ENCODE peak calls at places on chromosome 14, in five cellular contexts. L, N, G, C and M are unnamed samples.

GRCh38 chr14:50434530-50434929 is 37.8 kb upstream of the CDKL1 start:
- DNase-seq in L (no peak), N (no peak), G (no peak), C (no peak), M (no peak)

GRCh38 chr14:31411218-31411727 is 9.1 kb downstream of the HEATR5A start:
- DNase-seq in L (no peak), N (no peak), G (no peak), C (no peak), M (no peak)

GRCh38 chr14:53571990-53572389 is 384.6 kb downstream of the BMP4 start:
- DNase-seq in L (no peak), N (no peak), G (no peak), C (no peak), M (no peak)

GRCh38 chr14:27750096-27750495 is 1016.5 kb upstream of the FOXG1 start:
- DNase-seq in L (no peak), N (no peak), G (no peak), C (no peak), M (no peak)

GRCh38 chr14:77988966-77989365 is 181.2 kb upstream of the NRXN3 start:
- DNase-seq in L (no peak), N (no peak), G (no peak), C (no peak), M (peak; percentile 62)

GRCh38 chr14:100066984-100067383 is 1.8 kb downstream of the EVL start:
- DNase-seq in L (no peak), N (no peak), G (no peak), C (no peak), M (no peak)

GRCh38 chr14:21768116-21768874 is 94.7 kb upstream of the OR4E1 start:
- DNase-seq in L (no peak), N (no peak), G (peak; percentile 7), C (no peak), M (peak; percentile 5)

GRCh38 chr14:96056509-96057422 is 17.6 kb downstream of the C14orf132 start:
- DNase-seq in L (no peak), N (no peak), G (no peak), C (peak; percentile 46), M (no peak)

GRCh38 chr14:72631401-72631800 is 262.5 kb downstream of the DPF3 start:
- DNase-seq in L (no peak), N (no peak), G (no peak), C (peak; percentile 9), M (no peak)

GRCh38 chr14:50943261-50943942 is 881 bp downstream of the PYGL start:
- DNase-seq in L (peak; percentile 71), N (peak; percentile 58), G (peak; percentile 58), C (peak; percentile 67), M (peak; percentile 44)

GRCh38 chr14:100684154-100684553 is 42.5 kb upstream of the DLK1 start:
- DNase-seq in L (no peak), N (no peak), G (no peak), C (no peak), M (no peak)

GRCh38 chr14:52071675-52072074 is 2.8 kb upstream of the NID2 start:
- DNase-seq in L (no peak), N (no peak), G (no peak), C (no peak), M (no peak)

GRCh38 chr14:52067873-52068740 is 752 bp downstream of the NID2 start:
- DNase-seq in L (peak; percentile 60), N (peak; percentile 36), G (peak; percentile 13), C (no peak), M (no peak)

GRCh38 chr14:52069617-52070431 is 965 bp upstream of the NID2 start:
- DNase-seq in L (peak; percentile 51), N (peak; percentile 26), G (no peak), C (no peak), M (no peak)

GRCh38 chr14:52072266-52072780 is 3.5 kb upstream of the NID2 start:
- DNase-seq in L (no peak), N (no peak), G (no peak), C (no peak), M (no peak)

GRCh38 chr14:52068741-52069616 is at the start of gene NID2:
- DNase-seq in L (peak; percentile 92), N (peak; percentile 82), G (peak; percentile 79), C (peak; percentile 76), M (no peak)
- TF ChIP-seq POLR2A in L (peak; percentile 69), N (peak; percentile 38), G (no peak), C (peak; percentile 55), M (no peak)

DNA sequence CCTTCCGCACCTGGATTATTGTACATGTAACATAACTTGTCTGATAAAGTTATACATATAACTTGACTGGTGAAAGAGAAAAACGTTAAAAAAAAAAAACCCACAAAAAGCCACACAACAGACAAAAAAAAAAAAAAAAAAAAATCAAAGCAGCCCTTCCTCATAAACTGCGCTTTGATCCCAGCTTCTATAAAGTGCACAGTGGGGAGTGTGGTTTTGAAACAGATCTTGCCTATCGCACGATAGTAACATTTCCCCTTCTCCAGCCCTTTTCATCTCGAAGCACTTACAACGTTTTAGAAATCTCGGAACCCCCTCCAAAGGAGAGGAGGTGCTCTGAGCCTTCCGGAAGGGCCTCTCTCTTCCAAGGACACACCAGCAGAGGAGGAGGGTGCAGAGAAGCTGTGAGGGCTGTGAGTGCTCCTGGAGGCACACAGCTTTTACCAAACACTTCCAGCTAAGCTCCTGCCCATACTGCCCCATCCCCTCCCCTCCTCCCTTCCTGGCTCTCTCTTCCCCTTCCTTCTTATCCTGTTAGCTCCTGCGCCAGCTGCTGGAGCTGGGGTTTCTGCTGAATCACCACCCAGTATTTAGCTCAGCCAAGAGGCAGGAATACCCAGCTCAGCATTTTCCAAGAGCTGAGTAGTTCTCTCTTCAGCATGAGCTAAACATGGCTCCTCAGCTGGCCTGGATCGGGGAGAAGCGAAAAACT is 28.4 kb downstream of the SLC7A8 start:
- DNase-seq in L (peak; percentile 90), N (peak; percentile 61), G (no peak), C (peak; percentile 93), M (peak; percentile 54)
- TF ChIP-seq POLR2A in L (peak; percentile 44), N (peak; percentile 22), G (no peak), C (peak; percentile 86), M (no peak)

GRCh38 chr14:86035882-86036281 is 505.9 kb downstream of the FLRT2 start:
- DNase-seq in L (no peak), N (no peak), G (no peak), C (no peak), M (no peak)

GRCh38 chr14:86038401-86038985 is 508.5 kb downstream of the FLRT2 start:
- DNase-seq in L (no peak), N (peak; percentile 11), G (peak; percentile 9), C (peak; percentile 65), M (peak; percentile 19)
- TF ChIP-seq POLR2A in L (no peak), N (no peak), G (no peak), C (no peak), M (no peak)

DNA sequence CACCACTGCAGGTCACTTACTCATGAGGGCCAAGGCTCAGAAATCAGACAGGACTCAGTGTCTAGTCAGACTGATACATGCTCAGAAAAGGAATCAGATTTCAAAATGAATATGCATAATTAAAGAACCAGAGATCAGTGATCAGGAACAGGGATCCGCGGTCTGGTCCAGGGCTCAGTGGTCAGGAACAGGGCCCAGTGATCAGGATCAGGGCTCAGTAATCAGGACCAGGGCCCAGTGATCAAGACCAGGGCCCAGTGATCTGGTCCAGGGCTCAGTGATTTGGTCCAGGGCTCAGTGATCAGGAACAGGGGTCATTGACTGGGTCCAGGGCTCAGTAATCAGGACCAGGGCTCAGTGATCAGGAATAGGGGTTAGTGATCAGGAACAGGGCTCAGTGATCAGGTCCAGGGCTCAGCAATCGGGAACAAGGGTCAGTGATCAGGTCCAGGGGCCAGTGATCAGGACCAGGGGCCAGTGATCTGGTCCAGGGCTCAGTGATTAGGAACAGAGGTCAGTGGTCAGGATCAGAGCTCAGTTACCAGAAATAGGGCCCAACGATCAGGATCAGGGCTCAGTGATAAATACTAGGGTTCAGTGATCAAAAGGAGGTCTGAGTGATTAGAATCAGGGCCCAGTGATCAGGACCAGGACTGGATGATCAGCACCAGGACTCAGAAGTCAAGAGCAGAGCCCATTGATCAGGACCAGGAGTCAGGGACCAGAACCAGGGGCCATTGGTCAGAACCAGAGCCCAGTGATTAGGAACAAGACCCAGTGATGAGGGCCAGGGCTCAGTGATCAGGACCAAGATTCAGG is 175.3 kb downstream of the TMEM121 start:
- DNase-seq in L (no peak), N (no peak), G (no peak), C (no peak), M (no peak)
- TF ChIP-seq POLR2A in L (no peak), N (no peak), G (no peak), C (no peak), M (no peak)

DNA sequence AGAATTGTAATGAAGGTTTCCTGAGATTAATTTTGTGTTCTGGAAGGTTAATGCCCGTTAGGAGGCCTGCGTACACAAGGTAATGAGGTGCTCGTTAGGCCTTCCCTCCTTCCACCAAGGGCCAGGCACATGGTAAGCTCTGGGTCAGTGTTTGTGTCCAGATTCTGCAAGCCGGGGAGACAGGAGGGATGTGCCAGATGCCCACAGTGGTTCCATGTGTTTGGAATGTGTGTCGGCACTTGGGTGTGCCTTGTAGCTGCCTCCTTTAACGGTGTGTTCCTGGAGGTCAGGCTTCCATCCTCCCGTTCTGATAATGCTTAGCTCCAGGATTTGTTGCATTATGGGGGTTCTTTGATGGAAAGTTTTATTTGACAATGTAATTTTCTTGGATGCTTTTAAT is 5.7 kb downstream of the TRAF3 start:
- DNase-seq in L (no peak), N (no peak), G (no peak), C (no peak), M (no peak)
- TF ChIP-seq POLR2A in L (no peak), N (no peak), G (no peak), C (no peak), M (no peak)

DNA sequence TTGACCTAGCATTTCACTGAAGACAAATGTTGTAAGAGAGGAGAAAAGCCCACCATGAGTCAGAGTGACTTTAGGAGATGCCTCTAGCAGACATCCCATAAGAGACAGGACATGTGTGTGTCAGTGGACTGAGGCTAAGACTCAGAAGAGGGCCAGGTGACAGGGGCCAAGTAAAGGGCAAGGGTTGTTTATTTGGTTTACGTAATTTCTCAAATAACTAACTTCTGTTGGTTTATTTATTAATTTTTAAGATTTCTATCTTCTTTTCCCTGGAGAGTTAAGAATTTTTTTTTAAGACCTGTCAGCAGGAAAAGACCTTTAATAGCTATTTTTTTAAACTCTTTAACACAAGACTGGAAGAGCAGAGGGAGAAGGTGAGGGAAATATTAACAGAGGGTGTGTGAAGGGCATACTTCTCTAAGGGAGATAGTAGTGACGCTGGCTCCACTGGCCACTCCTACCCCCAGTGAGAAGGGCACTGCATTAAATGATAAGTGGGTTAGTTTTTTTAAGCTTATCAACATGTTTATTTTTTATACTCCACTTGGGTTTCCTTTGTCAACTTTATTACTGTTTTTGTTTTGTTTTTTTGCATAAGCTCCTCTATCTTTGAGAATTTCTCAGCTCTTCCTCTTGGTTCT is 3.5 kb downstream of the PNP start:
- DNase-seq in L (no peak), N (no peak), G (no peak), C (no peak), M (no peak)
- TF ChIP-seq POLR2A in L (no peak), N (no peak), G (no peak), C (no peak), M (no peak)